ENCODE peak calls at places on chromosomes 16 and 17, in eight cellular contexts. B is cardiac fibroblast; Z is lung; T is esophagus squamous epithelium; M is fibroblast of villous mesenchyme; P is CD4-positive, alpha-beta memory T cell; G is fibroblast of pulmonary artery; I is PC-9. F is an unnamed sample.

GRCh38 chr17:61436273-61436672 is 15.9 kb upstream of the TBX4 start:
- DNase-seq in I (no peak), G (no peak), T (no peak), M (no peak), P (no peak), B (no peak), Z (no peak), F (no peak)

GRCh38 chr16:10957771-10958486 is 13.6 kb downstream of the CLEC16A start:
- DNase-seq in T (no peak), B (peak; percentile 40), Z (no peak), I (peak; percentile 64), P (no peak), G (no peak), M (peak; percentile 60), F (peak; percentile 68)

GRCh38 chr17:63041722-63042121 is 75.7 kb downstream of the TANC2 start:
- DNase-seq in G (no peak), B (no peak), P (no peak), T (no peak), Z (no peak), I (no peak), M (no peak), F (no peak)

GRCh38 chr16:51408357-51408756 is 257.3 kb upstream of the SALL1 start:
- DNase-seq in T (no peak), M (peak; percentile 33), Z (no peak), I (no peak), P (no peak), B (peak; percentile 83), G (peak; percentile 40), F (no peak)

GRCh38 chr17:28828294-28829040 is 14.1 kb downstream of the FAM222B start:
- DNase-seq in T (no peak), B (peak; percentile 68), P (no peak), Z (no peak), M (peak; percentile 51), G (peak; percentile 22), I (no peak), F (no peak)

GRCh38 chr16:89315791-89316581 is 98.5 kb downstream of the ZNF778 start:
- DNase-seq in I (peak; percentile 86), B (peak; percentile 89), Z (peak; percentile 47), G (peak; percentile 80), M (peak; percentile 87), P (peak; percentile 82), T (no peak), F (peak; percentile 79)

GRCh38 chr17:63697341-63698286 is 2.3 kb downstream of the LIMD2 start:
- DNase-seq in T (no peak), M (peak; percentile 14), P (peak; percentile 85), B (peak; percentile 47), I (no peak), Z (peak; percentile 69), G (peak; percentile 48), F (peak; percentile 92)

GRCh38 chr17:19332371-19333131 is 30.0 kb downstream of the B9D1 start:
- DNase-seq in Z (no peak), P (no peak), T (no peak), I (no peak), M (no peak), B (no peak), G (no peak), F (no peak)

GRCh38 chr16:73019456-73020362 is 28.2 kb downstream of the ZFHX3 start:
- DNase-seq in P (no peak), T (no peak), M (peak; percentile 91), G (peak; percentile 88), I (peak; percentile 77), Z (no peak), B (peak; percentile 91), F (no peak)

GRCh38 chr16:27816561-27816960 is 247.0 kb downstream of the GSG1L start:
- DNase-seq in B (no peak), Z (no peak), I (no peak), G (no peak), P (no peak), M (no peak), T (no peak), F (no peak)

GRCh38 chr16:53849994-53850393 is 146.0 kb downstream of the FTO start:
- DNase-seq in T (no peak), P (no peak), G (no peak), Z (no peak), B (no peak), M (no peak), I (no peak), F (no peak)

GRCh38 chr16:12546918-12547607 is 256.6 kb downstream of the CPPED1 start:
- DNase-seq in T (no peak), I (no peak), B (no peak), G (no peak), Z (no peak), P (no peak), M (no peak), F (peak; percentile 87)

GRCh38 chr17:27319536-27320221 is 25.8 kb downstream of the WSB1 start:
- DNase-seq in Z (peak; percentile 74), T (no peak), M (peak; percentile 73), I (peak; percentile 68), G (peak; percentile 80), B (peak; percentile 59), P (no peak), F (no peak)

GRCh38 chr17:21108651-21109050 is 18.1 kb upstream of the DHRS7B start:
- DNase-seq in P (no peak), T (no peak), I (no peak), G (no peak), B (no peak), M (no peak), Z (no peak), F (no peak)

GRCh38 chr16:66606000-66606751 is 1.7 kb downstream of the CMTM3 start:
- DNase-seq in Z (no peak), M (no peak), P (no peak), T (no peak), B (no peak), G (no peak), I (no peak), F (peak; percentile 84)

DNA sequence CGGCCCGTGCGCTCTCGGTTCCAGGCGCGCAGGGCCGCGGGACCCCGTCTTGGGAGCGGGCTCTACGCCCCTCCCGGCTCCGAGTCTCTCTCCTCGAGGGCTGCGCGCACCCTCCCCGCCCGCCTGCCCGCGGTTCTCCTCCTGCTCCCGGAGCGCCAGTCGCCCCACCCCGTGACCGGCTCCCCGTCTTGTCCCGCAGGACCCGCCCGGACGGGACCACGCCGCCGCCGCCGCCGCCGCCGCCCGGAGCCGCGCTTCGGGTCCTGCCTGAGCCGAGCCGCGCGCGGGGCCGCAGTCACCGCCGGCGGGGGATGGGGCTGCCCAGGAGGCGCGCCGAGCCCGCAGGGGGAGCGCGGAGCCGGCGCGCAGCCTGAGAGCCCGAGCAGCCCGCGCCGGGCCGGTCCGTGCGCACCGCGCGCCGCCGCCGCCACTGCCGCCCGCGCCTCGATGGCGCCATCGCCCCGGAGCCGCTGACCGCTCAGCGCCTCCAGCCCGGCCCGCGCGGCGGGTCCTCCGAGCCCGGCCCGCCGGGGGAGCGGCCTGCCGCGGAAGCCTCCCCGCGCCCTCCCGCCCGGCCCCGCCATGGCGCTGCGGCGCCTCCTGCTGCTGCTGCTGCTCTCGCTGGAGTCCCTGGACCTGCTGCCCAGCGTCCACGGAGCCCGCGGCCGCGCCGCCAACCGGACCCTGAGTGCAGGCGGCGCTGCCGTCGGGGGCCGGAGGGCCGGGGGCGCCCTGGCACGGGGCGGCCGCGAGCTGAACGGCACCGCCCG is at the start of gene SHISA6:
- DNase-seq in M (no peak), Z (no peak), B (no peak), I (no peak), P (no peak), T (no peak), G (no peak), F (no peak)
- H3K4me3 ChIP-seq in M (no peak within 1 kb of the TSS), Z (no peak within 1 kb of the TSS), B (no peak within 1 kb of the TSS), I (no peak within 1 kb of the TSS), P (no peak within 1 kb of the TSS), T (peak within 1 kb of the TSS; percentile 45), G (no peak within 1 kb of the TSS), F (no peak within 1 kb of the TSS)

GRCh38 chr17:79789943-79790804 is 6.7 kb downstream of the CBX8 start:
- DNase-seq in M (no peak), Z (no peak), T (no peak), B (no peak), I (no peak), G (no peak), P (no peak), F (peak; percentile 52)
- H3K4me3 ChIP-seq in M (peak overlapping the region; percentile 18), Z (no peak overlapping the region), T (peak overlapping the region; percentile 19), B (no peak overlapping the region), I (no peak overlapping the region), G (no peak overlapping the region), P (no peak overlapping the region), F (no peak overlapping the region)

DNA sequence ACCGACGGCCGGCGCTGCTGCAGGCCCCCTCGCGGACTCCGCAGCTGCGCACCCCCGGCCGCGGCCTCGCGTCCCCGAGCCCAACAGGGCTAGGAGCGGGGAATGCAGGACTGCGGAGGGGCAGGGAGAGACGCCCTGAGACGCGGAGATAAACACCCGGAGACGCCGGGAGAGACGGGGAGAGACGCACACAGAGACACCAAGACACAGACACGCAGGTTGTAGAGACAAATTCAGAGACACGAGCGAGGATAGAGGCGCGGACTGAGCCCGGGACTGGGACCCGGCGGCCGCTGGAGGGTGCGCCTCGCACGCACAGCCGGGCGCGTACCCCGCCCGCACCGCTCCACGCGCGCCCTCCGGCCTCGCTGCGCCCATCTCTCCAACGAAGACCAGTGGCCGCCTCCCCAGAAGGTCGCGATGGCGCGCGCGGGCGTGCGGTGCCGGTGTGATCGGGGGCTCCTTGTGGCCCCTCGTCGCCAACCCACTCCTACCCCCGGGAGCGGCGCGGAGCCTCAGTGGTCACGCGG is 902 bp downstream of the STAC2 start:
- DNase-seq in Z (no peak), I (no peak), T (no peak), P (no peak), G (no peak), M (no peak), B (no peak), F (no peak)
- H3K4me3 ChIP-seq in Z (no peak overlapping the region), I (no peak overlapping the region), T (peak overlapping the region; percentile 28), P (no peak overlapping the region), G (no peak overlapping the region), M (no peak overlapping the region), B (no peak overlapping the region), F (no peak overlapping the region)

GRCh38 chr17:77376795-77377751 is 236.3 kb downstream of the SEC14L1 start:
- DNase-seq in B (peak; percentile 36), P (no peak), T (no peak), M (peak; percentile 91), G (peak; percentile 88), I (no peak), Z (peak; percentile 57), F (no peak)

GRCh38 chr17:77375108-77375507 is 234.3 kb downstream of the SEC14L1 start:
- DNase-seq in I (no peak), B (no peak), M (peak; percentile 30), G (no peak), Z (peak; percentile 61), T (no peak), P (no peak), F (no peak)

GRCh38 chr17:77375917-77376651 is 235.3 kb downstream of the SEC14L1 start:
- DNase-seq in B (peak; percentile 61), G (peak; percentile 78), T (no peak), P (peak; percentile 78), I (no peak), Z (no peak), M (peak; percentile 89), F (no peak)

GRCh38 chr17:77374170-77374936 is 233.6 kb downstream of the SEC14L1 start:
- DNase-seq in Z (peak; percentile 80), T (no peak), G (peak; percentile 92), P (peak; percentile 79), I (no peak), B (peak; percentile 80), M (peak; percentile 92), F (no peak)

DNA sequence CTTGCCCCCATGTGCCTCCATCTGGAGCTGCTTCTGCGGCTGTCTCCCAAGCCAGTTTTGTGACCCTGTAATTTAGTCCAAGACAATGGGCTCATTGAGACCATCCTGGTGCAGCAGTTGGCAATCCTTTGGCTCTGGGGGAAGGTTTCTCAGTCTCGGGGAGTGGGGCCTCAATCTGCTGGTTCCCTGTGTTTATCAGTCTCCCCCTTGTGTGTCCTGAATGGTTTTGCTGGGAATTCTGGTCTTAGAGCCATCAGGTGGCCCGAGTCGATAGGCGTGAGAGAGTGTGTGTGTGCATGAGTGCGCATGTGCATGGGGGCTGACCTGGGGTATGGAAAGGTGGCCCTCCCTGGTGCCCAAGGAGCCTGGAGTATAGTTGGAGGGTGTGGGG is 234.8 kb downstream of the SEC14L1 start:
- DNase-seq in I (no peak), P (no peak), B (no peak), G (no peak), T (no peak), M (no peak), Z (no peak), F (no peak)
- H3K4me3 ChIP-seq in I (no peak overlapping the region), P (peak overlapping the region; percentile 95), B (peak overlapping the region; percentile 80), G (peak overlapping the region; percentile 82), T (peak overlapping the region; percentile 68), M (peak overlapping the region; percentile 78), Z (no peak overlapping the region), F (no peak overlapping the region)